ENCODE peak calls at places on chromosomes 12 and 14, in ten cellular contexts. One of them, this sample, is unnamed.

GRCh38 chr12:31306871-31307270 is 19.1 kb downstream of the SINHCAF start:
- DNase-seq in psoas muscle: no peak
- DNase-seq in tibial artery: no peak
- DNase-seq in ovary: no peak
- DNase-seq in non-pigmented ciliary epithelial cell: no peak
- DNase-seq in hypothalamus: no peak
- DNase-seq in stimulated activated CD8-positive, alpha-beta memory T cell treated with anti-CD3 and anti-CD28 coated beads, Interleukin-15, amount 100 ng/mL, for 48 hours: no peak
- DNase-seq in naive thymus-derived CD8-positive, alpha-beta T cell: no peak
- DNase-seq in caudate nucleus: no peak
- DNase-seq in anterior cingulate cortex: no peak
- DNase-seq in this sample: no peak

GRCh38 chr12:25200703-25201102 is 5.7 kb downstream of the ETFRF1 start:
- DNase-seq in hypothalamus: no peak
- DNase-seq in anterior cingulate cortex: no peak
- DNase-seq in caudate nucleus: no peak
- DNase-seq in naive thymus-derived CD8-positive, alpha-beta T cell: no peak
- DNase-seq in tibial artery: no peak
- DNase-seq in psoas muscle: no peak
- DNase-seq in ovary: no peak
- DNase-seq in stimulated activated CD8-positive, alpha-beta memory T cell treated with anti-CD3 and anti-CD28 coated beads, Interleukin-15, amount 100 ng/mL, for 48 hours: no peak
- DNase-seq in non-pigmented ciliary epithelial cell: peak
- DNase-seq in this sample: no peak

GRCh38 chr12:110449799-110450497 is at the start of gene ARPC3:
- DNase-seq in ovary: peak
- DNase-seq in stimulated activated CD8-positive, alpha-beta memory T cell treated with anti-CD3 and anti-CD28 coated beads, Interleukin-15, amount 100 ng/mL, for 48 hours: peak
- DNase-seq in tibial artery: peak
- DNase-seq in hypothalamus: peak
- DNase-seq in naive thymus-derived CD8-positive, alpha-beta T cell: peak
- DNase-seq in psoas muscle: peak
- DNase-seq in non-pigmented ciliary epithelial cell: peak
- DNase-seq in anterior cingulate cortex: peak
- DNase-seq in caudate nucleus: peak
- DNase-seq in this sample: peak

GRCh38 chr14:72839351-72839750 is 54.5 kb downstream of the DPF3 start:
- DNase-seq in tibial artery: no peak
- DNase-seq in non-pigmented ciliary epithelial cell: no peak
- DNase-seq in hypothalamus: no peak
- DNase-seq in caudate nucleus: no peak
- DNase-seq in stimulated activated CD8-positive, alpha-beta memory T cell treated with anti-CD3 and anti-CD28 coated beads, Interleukin-15, amount 100 ng/mL, for 48 hours: no peak
- DNase-seq in naive thymus-derived CD8-positive, alpha-beta T cell: no peak
- DNase-seq in anterior cingulate cortex: no peak
- DNase-seq in ovary: no peak
- DNase-seq in psoas muscle: no peak
- DNase-seq in this sample: no peak

GRCh38 chr12:43979450-43979849 is 143.6 kb downstream of the TMEM117 start:
- DNase-seq in naive thymus-derived CD8-positive, alpha-beta T cell: no peak
- DNase-seq in psoas muscle: no peak
- DNase-seq in hypothalamus: no peak
- DNase-seq in anterior cingulate cortex: no peak
- DNase-seq in stimulated activated CD8-positive, alpha-beta memory T cell treated with anti-CD3 and anti-CD28 coated beads, Interleukin-15, amount 100 ng/mL, for 48 hours: no peak
- DNase-seq in non-pigmented ciliary epithelial cell: no peak
- DNase-seq in tibial artery: no peak
- DNase-seq in caudate nucleus: no peak
- DNase-seq in ovary: no peak
- DNase-seq in this sample: no peak

GRCh38 chr12:124273630-124274029 is 21.3 kb upstream of the RFLNA start:
- DNase-seq in caudate nucleus: no peak
- DNase-seq in hypothalamus: no peak
- DNase-seq in anterior cingulate cortex: no peak
- DNase-seq in ovary: no peak
- DNase-seq in non-pigmented ciliary epithelial cell: no peak
- DNase-seq in stimulated activated CD8-positive, alpha-beta memory T cell treated with anti-CD3 and anti-CD28 coated beads, Interleukin-15, amount 100 ng/mL, for 48 hours: peak
- DNase-seq in tibial artery: no peak
- DNase-seq in psoas muscle: no peak
- DNase-seq in naive thymus-derived CD8-positive, alpha-beta T cell: no peak
- DNase-seq in this sample: no peak

GRCh38 chr12:1993341-1993740 is 10.9 kb downstream of the DCP1B start:
- DNase-seq in caudate nucleus: no peak
- DNase-seq in ovary: no peak
- DNase-seq in tibial artery: no peak
- DNase-seq in stimulated activated CD8-positive, alpha-beta memory T cell treated with anti-CD3 and anti-CD28 coated beads, Interleukin-15, amount 100 ng/mL, for 48 hours: no peak
- DNase-seq in anterior cingulate cortex: no peak
- DNase-seq in naive thymus-derived CD8-positive, alpha-beta T cell: no peak
- DNase-seq in hypothalamus: no peak
- DNase-seq in psoas muscle: no peak
- DNase-seq in non-pigmented ciliary epithelial cell: peak
- DNase-seq in this sample: no peak

GRCh38 chr12:19639781-19640180 is 200.5 kb downstream of the AEBP2 start:
- DNase-seq in ovary: no peak
- DNase-seq in naive thymus-derived CD8-positive, alpha-beta T cell: no peak
- DNase-seq in non-pigmented ciliary epithelial cell: no peak
- DNase-seq in anterior cingulate cortex: no peak
- DNase-seq in hypothalamus: no peak
- DNase-seq in psoas muscle: no peak
- DNase-seq in stimulated activated CD8-positive, alpha-beta memory T cell treated with anti-CD3 and anti-CD28 coated beads, Interleukin-15, amount 100 ng/mL, for 48 hours: no peak
- DNase-seq in caudate nucleus: no peak
- DNase-seq in tibial artery: no peak
- DNase-seq in this sample: no peak

GRCh38 chr14:60722163-60722835 is 1.9 kb downstream of the SIX4 start:
- DNase-seq in naive thymus-derived CD8-positive, alpha-beta T cell: no peak
- DNase-seq in hypothalamus: no peak
- DNase-seq in psoas muscle: peak
- DNase-seq in stimulated activated CD8-positive, alpha-beta memory T cell treated with anti-CD3 and anti-CD28 coated beads, Interleukin-15, amount 100 ng/mL, for 48 hours: no peak
- DNase-seq in ovary: peak
- DNase-seq in tibial artery: peak
- DNase-seq in non-pigmented ciliary epithelial cell: no peak
- DNase-seq in caudate nucleus: no peak
- DNase-seq in anterior cingulate cortex: no peak
- DNase-seq in this sample: peak

GRCh38 chr12:122871851-122872785 is 23.8 kb downstream of the VPS37B start:
- DNase-seq in caudate nucleus: no peak
- DNase-seq in psoas muscle: no peak
- DNase-seq in anterior cingulate cortex: no peak
- DNase-seq in tibial artery: peak
- DNase-seq in hypothalamus: no peak
- DNase-seq in naive thymus-derived CD8-positive, alpha-beta T cell: no peak
- DNase-seq in stimulated activated CD8-positive, alpha-beta memory T cell treated with anti-CD3 and anti-CD28 coated beads, Interleukin-15, amount 100 ng/mL, for 48 hours: peak
- DNase-seq in non-pigmented ciliary epithelial cell: no peak
- DNase-seq in ovary: no peak
- DNase-seq in this sample: peak

GRCh38 chr12:23895792-23896218 is 53.7 kb downstream of the SOX5 start:
- DNase-seq in non-pigmented ciliary epithelial cell: no peak
- DNase-seq in stimulated activated CD8-positive, alpha-beta memory T cell treated with anti-CD3 and anti-CD28 coated beads, Interleukin-15, amount 100 ng/mL, for 48 hours: no peak
- DNase-seq in caudate nucleus: no peak
- DNase-seq in naive thymus-derived CD8-positive, alpha-beta T cell: no peak
- DNase-seq in anterior cingulate cortex: peak
- DNase-seq in psoas muscle: no peak
- DNase-seq in hypothalamus: peak
- DNase-seq in tibial artery: no peak
- DNase-seq in ovary: no peak
- DNase-seq in this sample: peak

GRCh38 chr14:105332352-105332874 is 17.9 kb downstream of the PACS2 start:
- DNase-seq in naive thymus-derived CD8-positive, alpha-beta T cell: no peak
- DNase-seq in ovary: no peak
- DNase-seq in psoas muscle: no peak
- DNase-seq in non-pigmented ciliary epithelial cell: no peak
- DNase-seq in anterior cingulate cortex: no peak
- DNase-seq in caudate nucleus: no peak
- DNase-seq in stimulated activated CD8-positive, alpha-beta memory T cell treated with anti-CD3 and anti-CD28 coated beads, Interleukin-15, amount 100 ng/mL, for 48 hours: no peak
- DNase-seq in tibial artery: no peak
- DNase-seq in hypothalamus: no peak
- DNase-seq in this sample: no peak

GRCh38 chr12:29750131-29750927 is 33.4 kb downstream of the TMTC1 start:
- DNase-seq in stimulated activated CD8-positive, alpha-beta memory T cell treated with anti-CD3 and anti-CD28 coated beads, Interleukin-15, amount 100 ng/mL, for 48 hours: no peak
- DNase-seq in non-pigmented ciliary epithelial cell: no peak
- DNase-seq in naive thymus-derived CD8-positive, alpha-beta T cell: no peak
- DNase-seq in tibial artery: no peak
- DNase-seq in psoas muscle: no peak
- DNase-seq in anterior cingulate cortex: no peak
- DNase-seq in ovary: no peak
- DNase-seq in hypothalamus: no peak
- DNase-seq in caudate nucleus: no peak
- DNase-seq in this sample: no peak

GRCh38 chr12:124428136-124428791 is 133.4 kb downstream of the RFLNA start:
- DNase-seq in tibial artery: no peak
- DNase-seq in ovary: peak
- DNase-seq in stimulated activated CD8-positive, alpha-beta memory T cell treated with anti-CD3 and anti-CD28 coated beads, Interleukin-15, amount 100 ng/mL, for 48 hours: no peak
- DNase-seq in psoas muscle: peak
- DNase-seq in anterior cingulate cortex: peak
- DNase-seq in naive thymus-derived CD8-positive, alpha-beta T cell: no peak
- DNase-seq in hypothalamus: no peak
- DNase-seq in non-pigmented ciliary epithelial cell: no peak
- DNase-seq in caudate nucleus: no peak
- DNase-seq in this sample: no peak

GRCh38 chr12:92927055-92927435 is 2.0 kb downstream of the EEA1 start:
- DNase-seq in hypothalamus: no peak
- DNase-seq in naive thymus-derived CD8-positive, alpha-beta T cell: peak
- DNase-seq in ovary: no peak
- DNase-seq in anterior cingulate cortex: no peak
- DNase-seq in psoas muscle: no peak
- DNase-seq in caudate nucleus: no peak
- DNase-seq in non-pigmented ciliary epithelial cell: no peak
- DNase-seq in tibial artery: no peak
- DNase-seq in stimulated activated CD8-positive, alpha-beta memory T cell treated with anti-CD3 and anti-CD28 coated beads, Interleukin-15, amount 100 ng/mL, for 48 hours: peak
- DNase-seq in this sample: no peak

GRCh38 chr14:23542261-23542660 is 9.3 kb downstream of the ZFHX2 start:
- DNase-seq in naive thymus-derived CD8-positive, alpha-beta T cell: no peak
- DNase-seq in hypothalamus: no peak
- DNase-seq in caudate nucleus: no peak
- DNase-seq in tibial artery: no peak
- DNase-seq in ovary: no peak
- DNase-seq in stimulated activated CD8-positive, alpha-beta memory T cell treated with anti-CD3 and anti-CD28 coated beads, Interleukin-15, amount 100 ng/mL, for 48 hours: no peak
- DNase-seq in psoas muscle: no peak
- DNase-seq in non-pigmented ciliary epithelial cell: no peak
- DNase-seq in anterior cingulate cortex: no peak
- DNase-seq in this sample: no peak

GRCh38 chr14:93543766-93544165 is 113.0 kb downstream of the UNC79 start:
- DNase-seq in stimulated activated CD8-positive, alpha-beta memory T cell treated with anti-CD3 and anti-CD28 coated beads, Interleukin-15, amount 100 ng/mL, for 48 hours: no peak
- DNase-seq in caudate nucleus: no peak
- DNase-seq in hypothalamus: no peak
- DNase-seq in psoas muscle: no peak
- DNase-seq in anterior cingulate cortex: no peak
- DNase-seq in naive thymus-derived CD8-positive, alpha-beta T cell: no peak
- DNase-seq in ovary: no peak
- DNase-seq in tibial artery: no peak
- DNase-seq in non-pigmented ciliary epithelial cell: peak
- DNase-seq in this sample: no peak

This sample was measured in NCI-H187.